ENCODE peak calls at places on chromosomes 4 and X, in six cellular contexts. M is SJSA1; H is stimulated activated CD8-positive, alpha-beta memory T cell treated with anti-CD3 and anti-CD28 coated beads, Interleukin-7, amount 100 ng/mL, for 1 hour; A is AG08395; K is cardiac fibroblast; R is stimulated activated CD4-positive, alpha-beta T cell treated with anti-CD3 and anti-CD28 coated beads, TNF-alpha, amount 100 ng/mL, for 4 hours. J is an unnamed sample.

GRCh38 chrX:74111245-74111644 is 192.7 kb upstream of the ZCCHC13 start:
- DNase-seq in K (no peak), M (no peak), A (no peak), H (no peak), R (no peak), J (no peak)

GRCh38 chr4:26201119-26201518 is 119.7 kb upstream of the RBPJ start:
- DNase-seq in M (no peak), H (no peak), R (no peak), K (no peak), A (peak), J (peak)

GRCh38 chrX:131729295-131729694 is 185.4 kb downstream of the OR13H1 start:
- DNase-seq in A (peak), H (no peak), M (no peak), R (no peak), K (no peak), J (no peak)

GRCh38 chr4:183197140-183197539 is 98.1 kb downstream of the WWC2 start:
- DNase-seq in A (no peak), H (no peak), M (no peak), K (no peak), R (no peak), J (no peak)

GRCh38 chrX:39953879-39954278 is 143.9 kb downstream of the BCOR start:
- DNase-seq in M (peak), H (no peak), R (no peak), A (no peak), K (peak), J (no peak)

GRCh38 chr4:98864560-98864959 is 64.4 kb downstream of the EIF4E start:
- DNase-seq in R (no peak), M (no peak), K (no peak), A (no peak), H (no peak), J (no peak)

GRCh38 chr4:1864076-1865008 is 6.9 kb upstream of the NSD2 start:
- DNase-seq in K (no peak), H (no peak), A (no peak), M (no peak), R (no peak), J (no peak)

GRCh38 chrX:40327085-40327484 is 229.3 kb upstream of the BCOR start:
- DNase-seq in M (no peak), H (no peak), R (no peak), A (no peak), K (no peak), J (no peak)

GRCh38 chr4:41505161-41505653 is 32.8 kb upstream of the LIMCH1 start:
- DNase-seq in H (no peak), K (peak), A (peak), R (no peak), M (no peak), J (peak)

GRCh38 chr4:163587867-163588266 is 93.4 kb downstream of the TMA16 start:
- DNase-seq in K (peak), M (no peak), A (no peak), H (no peak), R (no peak), J (no peak)

GRCh38 chrX:7985568-7985967 is 58.4 kb upstream of the PNPLA4 start:
- DNase-seq in R (no peak), H (no peak), A (peak), K (no peak), M (no peak), J (no peak)

GRCh38 chrX:104255465-104255864 is 732 bp upstream of the ESX1 start:
- DNase-seq in H (no peak), K (peak), A (no peak), M (no peak), R (no peak), J (no peak)

GRCh38 chr4:150584198-150584593 is 2.2 kb downstream of the MAB21L2 start:
- DNase-seq in R (no peak), M (no peak), K (no peak), A (no peak), H (no peak), J (no peak)

GRCh38 chr4:161320377-161320776 is 843.4 kb downstream of the FSTL5 start:
- DNase-seq in R (no peak), A (peak), M (no peak), K (peak), H (no peak), J (no peak)

J was measured in GM03348.